ENCODE peak calls at places on chromosomes 16 and 17, in four cellular contexts. Z is LoVo, L is left ventricle myocardium superior, C is endothelial cell. J is an unnamed sample.

GRCh38 chr17:79520134-79520892 is 90.5 kb downstream of the RBFOX3 start:
- DNase-seq in C (no peak), L (no peak), Z (no peak), J (no peak)

GRCh38 chr16:75043175-75043937 is 44.5 kb downstream of the ZNRF1 start:
- DNase-seq in C (no peak), Z (no peak), L (no peak), J (no peak)

GRCh38 chr17:79610151-79610645 is 653 bp downstream of the RBFOX3 start:
- DNase-seq in L (no peak), Z (no peak), C (no peak), J (no peak)

GRCh38 chr17:7586673-7587419 is 3.0 kb downstream of the SOX15 start:
- DNase-seq in L (peak), Z (no peak), C (no peak), J (no peak)

GRCh38 chr16:79269211-79269863 is 331.2 kb downstream of the MAF start:
- DNase-seq in C (no peak), L (no peak), Z (no peak), J (no peak)

GRCh38 chr17:58387834-58388233 is 29.5 kb downstream of the RNF43 start:
- DNase-seq in C (no peak), L (no peak), Z (peak), J (no peak)

GRCh38 chr17:27264068-27264812 is 29.7 kb upstream of the WSB1 start:
- DNase-seq in C (no peak), L (no peak), Z (no peak), J (no peak)

GRCh38 chr16:10776280-10776679 is 32.6 kb downstream of the NUBP1 start:
- DNase-seq in Z (no peak), L (no peak), C (no peak), J (no peak)

GRCh38 chr16:80369559-80369958 is 171.2 kb upstream of the DYNLRB2 start:
- DNase-seq in L (no peak), C (peak), Z (peak), J (no peak)

GRCh38 chr16:19179890-19180490 is 11.9 kb downstream of the SYT17 start:
- DNase-seq in L (peak), C (peak), Z (peak), J (peak)

GRCh38 chr16:1019934-1020305 is 38.4 kb downstream of the SOX8 start:
- DNase-seq in C (no peak), L (no peak), Z (no peak), J (no peak)

GRCh38 chr17:3002538-3003301 is 60.7 kb downstream of the OR1D5 start:
- DNase-seq in L (no peak), C (no peak), Z (no peak), J (peak)

GRCh38 chr17:59796785-59797205 is 89.3 kb downstream of the VMP1 start:
- DNase-seq in L (no peak), C (no peak), Z (no peak), J (no peak)

GRCh38 chr16:75648265-75649076 is 898 bp downstream of the TERF2IP start:
- DNase-seq in L (peak), Z (peak), C (peak), J (peak)

GRCh38 chr16:2147981-2148671 is at the start of gene RAB26:
- DNase-seq in Z (peak), C (no peak), L (peak), J (peak)

GRCh38 chr16:709651-710499 is 4.3 kb upstream of the FBXL16 start:
- DNase-seq in Z (no peak), C (no peak), L (peak), J (no peak)

GRCh38 chr16:58127033-58127556 is 2.1 kb downstream of the CFAP20 start:
- DNase-seq in Z (no peak), L (no peak), C (no peak), J (no peak)

GRCh38 chr17:21376585-21376834 is 353 bp downstream of the KCNJ12 start:
- DNase-seq in Z (no peak), L (no peak), C (no peak), J (no peak)

GRCh38 chr16:16191493-16192167 is 31.7 kb downstream of the ABCC6 start:
- DNase-seq in C (peak), Z (no peak), L (no peak), J (no peak)

GRCh38 chr17:62657664-62658063 is 30.2 kb downstream of the MRC2 start:
- DNase-seq in Z (no peak), C (no peak), L (no peak), J (peak)

GRCh38 chr17:61474235-61474927 is 22.2 kb downstream of the TBX4 start:
- DNase-seq in L (no peak), Z (no peak), C (no peak), J (no peak)

GRCh38 chr16:83059237-83059636 is 432.5 kb downstream of the CDH13 start:
- DNase-seq in Z (no peak), C (no peak), L (no peak), J (no peak)

GRCh38 chr16:19488213-19488640 is 33.7 kb downstream of the GDE1 start:
- DNase-seq in L (no peak), Z (peak), C (no peak), J (no peak)

GRCh38 chr16:10579965-10580918 is at the start of gene EMP2:
- DNase-seq in Z (peak), C (peak), L (peak), J (peak)

GRCh38 chr16:84024854-84025253 is 17.7 kb downstream of the SLC38A8 start:
- DNase-seq in C (no peak), Z (peak), L (no peak), J (no peak)

J was measured in lower lobe of right lung.